ENCODE peak calls at places on chromosome 16, in five cellular contexts. V is thoracic aorta, L is gastrocnemius medialis, D is esophagus squamous epithelium, U is WERI-Rb-1. B is an unnamed sample.
A peak's percentile ranks its signal among the peaks of the same experiment; 100 is the strongest.

GRCh38 chr16:68486671-68487495 is 38.6 kb upstream of the SMPD3 start:
- DNase-seq in L (no peak), D (no peak), V (no peak), U (no peak), B (no peak)

GRCh38 chr16:53058441-53058840 is 3.6 kb downstream of the CHD9 start:
- DNase-seq in U (peak; percentile 83), V (no peak), L (peak; percentile 38), D (no peak), B (no peak)

GRCh38 chr16:35386619-35387018 is 1927.2 kb downstream of the TP53TG3F start:
- DNase-seq in V (no peak), U (no peak), L (no peak), D (no peak), B (no peak)

GRCh38 chr16:29910819-29911675 is 10.8 kb downstream of the ASPHD1 start:
- DNase-seq in V (no peak), U (no peak), L (no peak), D (no peak), B (no peak)

GRCh38 chr16:79892278-79892677 is 291.7 kb upstream of the MAF start:
- DNase-seq in L (no peak), D (no peak), V (no peak), U (no peak), B (no peak)

GRCh38 chr16:30724641-30725464 is 23.4 kb upstream of the PHKG2 start:
- DNase-seq in U (no peak), L (no peak), V (no peak), D (no peak), B (no peak)

GRCh38 chr16:46757339-46758050 is 9.4 kb upstream of the MYLK3 start:
- DNase-seq in V (no peak), D (no peak), L (peak; percentile 86), U (no peak), B (no peak)

GRCh38 chr16:27245276-27246231 is 23.0 kb downstream of the NSMCE1 start:
- DNase-seq in D (no peak), V (no peak), U (no peak), L (no peak), B (no peak)

GRCh38 chr16:79920685-79921084 is 320.1 kb upstream of the MAF start:
- DNase-seq in U (no peak), L (no peak), D (no peak), V (no peak), B (no peak)

GRCh38 chr16:51896013-51896412 is 650.9 kb downstream of the TOX3 start:
- DNase-seq in L (no peak), V (no peak), U (no peak), D (no peak), B (no peak)

GRCh38 chr16:84717484-84717883 is 17.7 kb downstream of the USP10 start:
- DNase-seq in L (no peak), U (no peak), V (no peak), D (no peak), B (no peak)

GRCh38 chr16:77807-78443 is at the start of gene MPG:
- DNase-seq in U (peak; percentile 88), D (no peak), L (peak; percentile 68), V (no peak), B (no peak)

DNA sequence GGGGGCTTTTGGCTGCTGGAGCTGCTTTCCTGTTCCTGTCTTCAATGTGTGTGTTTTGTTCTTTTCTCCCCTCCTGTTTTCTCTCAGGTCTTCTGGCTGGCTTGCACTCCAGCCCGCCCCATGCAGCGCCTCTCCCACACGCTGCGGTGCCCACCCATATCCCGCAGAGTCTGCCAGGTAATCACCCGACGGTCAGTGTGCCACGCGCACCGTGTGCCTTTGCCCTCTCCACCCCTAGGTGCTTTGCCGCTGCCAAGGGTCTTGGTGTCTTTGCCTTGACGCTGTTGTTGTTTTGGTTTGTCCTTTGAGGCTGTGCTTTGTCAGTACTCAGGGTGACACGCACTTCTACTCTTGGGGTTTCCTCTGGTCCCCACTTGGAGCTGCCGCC is 30.0 kb downstream of the UBN1 start:
- DNase-seq in L (no peak), D (no peak), U (no peak), V (no peak), B (no peak)
- H3K27ac ChIP-seq in L (no peak overlapping the region), D (no peak overlapping the region), U (no peak overlapping the region), V (no peak overlapping the region), B (no peak overlapping the region)

GRCh38 chr16:2959206-2959605 is 4.9 kb upstream of the KREMEN2 start:
- DNase-seq in L (no peak), V (no peak), U (no peak), D (no peak), B (no peak)

GRCh38 chr16:2963611-2964415 is at the start of gene KREMEN2:
- DNase-seq in D (no peak), U (peak; percentile 96), L (no peak), V (no peak), B (no peak)

GRCh38 chr16:2962334-2963073 is 1.6 kb upstream of the KREMEN2 start:
- DNase-seq in D (no peak), U (no peak), V (no peak), L (no peak), B (no peak)

GRCh38 chr16:2963074-2963610 is 933 bp upstream of the KREMEN2 start:
- DNase-seq in U (peak; percentile 53), D (no peak), V (no peak), L (no peak), B (no peak)

GRCh38 chr16:2960183-2961010 is 3.7 kb upstream of the KREMEN2 start:
- DNase-seq in D (no peak), L (no peak), U (no peak), V (no peak), B (no peak)
- H3K27me3 ChIP-seq in D (peaks cover 27% of the 10 kb centered on the region), L (peaks cover 77% of the 10 kb centered on the region), U (no peaks in the 10 kb centered on the region), V (peaks cover 16% of the 10 kb centered on the region), B (peaks cover 38% of the 10 kb centered on the region)

GRCh38 chr16:23966577-23966976 is 130.8 kb downstream of the PRKCB start:
- DNase-seq in V (no peak), D (no peak), L (no peak), U (no peak), B (no peak)
- H3K27ac ChIP-seq in V (no peak overlapping the region), D (no peak overlapping the region), L (no peak overlapping the region), U (no peak overlapping the region), B (no peak overlapping the region)

DNA sequence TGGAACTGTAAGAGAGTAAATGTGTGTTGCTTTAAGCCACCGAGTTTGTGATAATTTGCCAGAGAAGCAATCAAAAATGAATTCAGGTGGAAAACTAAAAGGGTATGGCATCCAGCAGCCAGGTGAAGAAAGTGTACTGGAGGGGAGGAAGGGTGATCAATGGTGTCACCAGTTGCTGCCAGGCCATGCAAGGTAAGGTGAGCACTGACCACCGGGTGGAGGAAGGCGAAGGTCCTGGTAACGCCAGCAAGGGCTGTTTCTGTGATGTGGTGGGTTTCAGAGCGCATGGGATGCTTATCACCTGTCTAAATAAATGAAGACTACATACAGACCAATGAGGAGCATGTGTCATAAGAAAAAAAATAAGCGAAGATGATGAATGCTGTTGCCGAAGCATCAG is 6.9 kb downstream of the FA2H start:
- DNase-seq in L (no peak), U (no peak), D (no peak), V (no peak), B (no peak)
- H3K27me3 ChIP-seq in L (peaks cover 4% of the 10 kb centered on the region), U (peaks cover 3% of the 10 kb centered on the region), D (no peaks in the 10 kb centered on the region), V (no peaks in the 10 kb centered on the region), B (peaks cover 31% of the 10 kb centered on the region)

DNA sequence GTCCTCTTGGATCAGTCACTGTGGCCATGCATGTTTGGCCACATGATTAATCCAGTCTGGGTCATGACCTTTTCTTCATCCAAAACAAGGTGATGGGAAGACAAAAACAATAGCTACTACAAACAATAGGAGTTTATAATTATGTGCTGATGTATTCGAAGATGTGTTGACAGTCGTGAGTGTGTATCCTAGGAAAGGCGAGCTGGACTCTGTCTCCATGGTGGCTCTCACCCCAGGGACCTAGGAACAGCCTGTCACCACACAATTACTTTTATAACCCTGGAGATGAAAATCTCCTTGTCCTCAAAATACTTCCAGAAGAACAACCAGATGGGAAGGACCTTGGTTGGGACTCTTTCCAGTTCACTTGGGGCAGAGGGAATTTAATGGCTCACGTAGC is 9.8 kb upstream of the PLK1 start:
- DNase-seq in V (no peak), D (no peak), U (no peak), L (no peak), B (no peak)
- H3K27ac ChIP-seq in V (no peak overlapping the region), D (no peak overlapping the region), U (no peak overlapping the region), L (no peak overlapping the region), B (peak overlapping the region; percentile 96)

B was measured in AG04450.